ENCODE peak calls at places on chromosome 6, in eight cellular contexts. B is HFF-Myc, Y is HCT116, W is left lung, K is brain microvascular endothelial cell, T is left ventricle myocardium inferior, F is uterus, Q is suprapubic skin. C is an unnamed sample.

GRCh38 chr6:20724443-20724842 is 190.2 kb downstream of the CDKAL1 start:
- DNase-seq in W (no peak), Y (no peak), Q (no peak), K (no peak), B (no peak), T (no peak), F (no peak), C (no peak)

GRCh38 chr6:105038259-105038658 is 81.4 kb downstream of the LIN28B start:
- DNase-seq in F (no peak), Q (no peak), K (no peak), W (no peak), Y (no peak), B (no peak), T (no peak), C (no peak)

GRCh38 chr6:112827793-112828192 is 480.7 kb downstream of the RFPL4B start:
- DNase-seq in K (no peak), B (no peak), F (no peak), W (peak; percentile 36), Y (no peak), Q (no peak), T (peak; percentile 30), C (no peak)

GRCh38 chr6:11213305-11214106 is 19.0 kb downstream of the NEDD9 start:
- DNase-seq in Q (no peak), K (no peak), T (no peak), F (no peak), B (no peak), W (no peak), Y (no peak), C (no peak)

GRCh38 chr6:116087437-116088027 is 13.1 kb upstream of the NT5DC1 start:
- DNase-seq in W (no peak), K (peak; percentile 28), Q (no peak), Y (no peak), T (no peak), B (peak; percentile 57), F (no peak), C (peak; percentile 34)

GRCh38 chr6:28988536-28989415 is 16.3 kb downstream of the ZNF311 start:
- DNase-seq in W (peak; percentile 79), Y (peak; percentile 73), B (no peak), K (peak; percentile 66), T (peak; percentile 36), F (no peak), Q (no peak), C (no peak)

GRCh38 chr6:26604026-26604425 is 7.3 kb downstream of the ABT1 start:
- DNase-seq in B (no peak), F (no peak), T (no peak), K (no peak), W (no peak), Q (no peak), Y (no peak), C (no peak)

GRCh38 chr6:83867527-83868161 is 8.2 kb downstream of the CYB5R4 start:
- DNase-seq in K (peak; percentile 98), Y (peak; percentile 21), B (peak; percentile 83), T (no peak), F (no peak), Q (no peak), W (peak; percentile 85), C (peak; percentile 96)

GRCh38 chr6:75602897-75603395 is 1.3 kb downstream of the SENP6 start:
- DNase-seq in Y (no peak), F (no peak), Q (no peak), T (no peak), B (no peak), K (no peak), W (no peak), C (no peak)

GRCh38 chr6:91490672-91491071 is 903.8 kb upstream of the MAP3K7 start:
- DNase-seq in K (no peak), Q (no peak), W (no peak), B (no peak), T (no peak), F (no peak), Y (no peak), C (no peak)

GRCh38 chr6:156790711-156791110 is 13.5 kb downstream of the ARID1B start:
- DNase-seq in K (no peak), W (no peak), T (no peak), F (no peak), Y (no peak), B (no peak), Q (no peak), C (no peak)
- H3K4me3 ChIP-seq in K (no peak overlapping the region), W (no peak overlapping the region), T (no peak overlapping the region), F (no peak overlapping the region), Y (no peak overlapping the region), B (no peak overlapping the region), Q (no peak overlapping the region), C (no peak overlapping the region)

GRCh38 chr6:170222498-170223471 is 68.1 kb downstream of the DLL1 start:
- DNase-seq in Q (peak; percentile 63), B (no peak), Y (no peak), T (no peak), K (no peak), W (peak; percentile 39), F (no peak), C (no peak)
- H3K4me3 ChIP-seq in Q (no peak overlapping the region), B (no peak overlapping the region), Y (no peak overlapping the region), T (peak overlapping the region; percentile 33), K (no peak overlapping the region), W (no peak overlapping the region), F (no peak overlapping the region), C (no peak overlapping the region)

GRCh38 chr6:15616266-15616665 is 46.6 kb downstream of the DTNBP1 start:
- DNase-seq in Y (no peak), T (no peak), K (no peak), W (no peak), B (no peak), F (no peak), Q (no peak), C (no peak)

GRCh38 chr6:15619330-15619729 is 43.5 kb downstream of the DTNBP1 start:
- DNase-seq in Y (no peak), K (no peak), T (no peak), F (no peak), W (no peak), Q (no peak), B (no peak), C (no peak)

GRCh38 chr6:15615837-15616236 is 47.0 kb downstream of the DTNBP1 start:
- DNase-seq in K (no peak), T (no peak), Q (no peak), B (no peak), W (no peak), Y (no peak), F (no peak), C (no peak)

GRCh38 chr6:15618685-15619084 is 44.1 kb downstream of the DTNBP1 start:
- DNase-seq in B (no peak), Q (no peak), W (no peak), Y (no peak), T (no peak), K (no peak), F (no peak), C (no peak)

GRCh38 chr6:15614277-15614676 is 48.6 kb downstream of the DTNBP1 start:
- DNase-seq in T (no peak), F (no peak), K (no peak), B (no peak), Y (no peak), Q (no peak), W (peak; percentile 52), C (no peak)
- H3K4me3 ChIP-seq in T (no peak overlapping the region), F (no peak overlapping the region), K (no peak overlapping the region), B (no peak overlapping the region), Y (no peak overlapping the region), Q (no peak overlapping the region), W (no peak overlapping the region), C (no peak overlapping the region)

GRCh38 chr6:143742955-143743255 is 65.1 kb downstream of the PHACTR2 start:
- DNase-seq in T (no peak), K (no peak), Y (no peak), F (no peak), W (no peak), B (no peak), Q (no peak), C (no peak)

GRCh38 chr6:143743256-143744166 is 65.7 kb downstream of the PHACTR2 start:
- DNase-seq in T (peak; percentile 48), B (no peak), Q (no peak), K (no peak), F (peak; percentile 45), Y (no peak), W (no peak), C (no peak)

GRCh38 chr6:143746202-143747119 is 68.7 kb downstream of the PHACTR2 start:
- DNase-seq in T (no peak), Y (no peak), K (no peak), W (no peak), B (no peak), F (no peak), Q (no peak), C (no peak)

GRCh38 chr6:143745160-143746133 is 67.7 kb downstream of the PHACTR2 start:
- DNase-seq in Y (peak; percentile 15), T (no peak), B (no peak), Q (no peak), W (peak; percentile 65), K (peak; percentile 64), F (peak; percentile 42), C (no peak)

DNA sequence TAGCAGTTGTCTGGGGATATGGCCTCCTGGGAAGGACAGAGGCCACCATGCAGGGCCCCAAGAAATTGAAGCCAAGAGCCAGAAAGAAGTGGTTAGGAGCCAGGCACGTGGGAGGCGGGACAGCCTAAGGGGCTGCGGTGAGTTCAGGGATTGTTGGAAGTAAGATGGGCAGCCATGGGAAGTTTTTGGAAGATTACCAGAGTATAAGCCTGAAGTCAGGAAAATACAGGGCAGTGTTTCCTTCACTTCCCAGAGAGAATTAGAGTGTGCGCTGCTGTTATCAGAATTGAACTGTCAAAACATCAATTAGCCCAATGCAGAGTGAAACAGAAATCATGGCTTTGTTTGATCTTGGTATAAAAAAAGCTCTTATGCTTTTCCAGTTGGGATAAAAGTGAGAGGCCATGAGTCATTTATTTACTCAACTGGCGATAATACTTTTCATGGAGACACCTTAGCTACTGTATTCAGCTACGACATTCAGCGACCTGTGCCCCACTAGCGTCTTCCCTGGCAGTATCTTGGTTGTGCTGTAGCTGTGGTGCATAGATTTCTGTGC is 66.9 kb downstream of the PHACTR2 start:
- DNase-seq in Q (no peak), Y (peak; percentile 10), F (no peak), T (no peak), W (no peak), K (no peak), B (no peak), C (no peak)
- H3K4me3 ChIP-seq in Q (no peak overlapping the region), Y (no peak overlapping the region), F (no peak overlapping the region), T (peak overlapping the region; percentile 39), W (no peak overlapping the region), K (no peak overlapping the region), B (no peak overlapping the region), C (no peak overlapping the region)

DNA sequence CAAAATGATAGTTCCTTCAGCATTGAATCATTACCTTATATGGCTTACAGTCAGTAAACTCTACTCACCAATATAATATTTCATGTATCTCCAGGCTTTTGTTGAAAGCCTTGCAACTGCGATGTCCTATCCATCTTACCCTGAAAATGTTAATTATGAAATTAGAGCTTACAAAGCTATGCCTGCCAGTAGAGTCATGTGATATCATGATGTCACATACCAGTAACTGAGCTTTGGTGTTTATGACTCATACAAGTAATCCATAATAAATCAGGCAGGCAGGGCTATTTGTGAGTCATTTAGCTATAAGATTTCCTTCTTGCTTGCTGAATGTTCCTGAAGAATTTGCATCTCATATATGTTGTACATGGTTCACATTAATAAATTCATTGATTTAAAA is 44.9 kb upstream of the FAM83B start:
- DNase-seq in K (peak; percentile 0), Q (no peak), W (no peak), Y (peak; percentile 83), T (no peak), F (no peak), B (peak; percentile 45), C (peak; percentile 21)
- H3K4me3 ChIP-seq in K (no peak overlapping the region), Q (no peak overlapping the region), W (no peak overlapping the region), Y (peak overlapping the region; percentile 7), T (no peak overlapping the region), F (no peak overlapping the region), B (no peak overlapping the region), C (no peak overlapping the region)

C was measured in AG09309.